ENCODE peak calls at places on chromosomes 16 and 17, in ten cellular contexts. J is posterior vena cava; X is mucosa of descending colon; D is endothelial cell; S is GM12891; M is progenitor cell of endocrine pancreas; N is stimulated activated CD4-positive, alpha-beta T cell treated with anti-CD3 and anti-CD28 coated beads, Interleukin-2, amount 100 ng/mL, for 48 hours; B is endothelial cell of umbilical vein; A is glutamatergic neuron; Q is GM10248. C is an unnamed sample.

GRCh38 chr16:65117701-65118448 is 4.0 kb downstream of the CDH11 start:
- DNase-seq in J (peak; percentile 81), X (no peak), D (peak; percentile 71), S (no peak), M (peak; percentile 58), N (peak; percentile 12), B (peak; percentile 87), A (peak; percentile 76), Q (peak; percentile 42), C (peak; percentile 43)

GRCh38 chr17:45063198-45063597 is 2.1 kb downstream of the NMT1 start:
- DNase-seq in J (no peak), X (no peak), D (no peak), S (no peak), M (no peak), N (no peak), B (no peak), A (no peak), Q (no peak), C (no peak)

GRCh38 chr17:48610282-48611211 is at the start of gene HOXB7:
- DNase-seq in J (peak; percentile 94), X (peak; percentile 86), D (peak; percentile 67), S (no peak), M (no peak), N (peak; percentile 69), B (peak; percentile 79), A (peak; percentile 72), Q (peak; percentile 81), C (peak; percentile 45)

GRCh38 chr17:78107457-78107856 is 21.1 kb downstream of the TMC6 start:
- DNase-seq in J (peak; percentile 76), X (no peak), D (no peak), S (no peak), M (no peak), N (no peak), B (no peak), A (no peak), Q (no peak), C (no peak)

GRCh38 chr17:40522250-40522960 is 21.0 kb upstream of the TNS4 start:
- DNase-seq in J (peak; percentile 17), X (no peak), D (no peak), S (no peak), M (no peak), N (no peak), B (no peak), A (no peak), Q (no peak), C (no peak)

GRCh38 chr16:20803192-20803560 is 3.1 kb downstream of the ERI2 start:
- DNase-seq in J (no peak), X (no peak), D (no peak), S (no peak), M (no peak), N (no peak), B (peak; percentile 15), A (no peak), Q (no peak), C (no peak)

GRCh38 chr16:85912271-85912974 is 13.5 kb downstream of the IRF8 start:
- DNase-seq in J (peak; percentile 68), X (no peak), D (no peak), S (no peak), M (no peak), N (no peak), B (no peak), A (no peak), Q (no peak), C (no peak)

GRCh38 chr16:82302007-82302733 is 132.1 kb upstream of the MPHOSPH6 start:
- DNase-seq in J (no peak), X (no peak), D (no peak), S (no peak), M (no peak), N (no peak), B (no peak), A (no peak), Q (no peak), C (no peak)

GRCh38 chr17:17721140-17721668 is 39.9 kb downstream of the RAI1 start:
- DNase-seq in J (no peak), X (no peak), D (no peak), S (no peak), M (no peak), N (no peak), B (no peak), A (no peak), Q (no peak), C (no peak)

GRCh38 chr16:22425036-22425801 is 50.8 kb upstream of the CDR2 start:
- DNase-seq in J (peak; percentile 83), X (no peak), D (no peak), S (no peak), M (no peak), N (no peak), B (no peak), A (no peak), Q (no peak), C (no peak)

GRCh38 chr16:67579686-67580085 is 17.4 kb downstream of the CTCF start:
- DNase-seq in J (no peak), X (no peak), D (no peak), S (no peak), M (no peak), N (no peak), B (no peak), A (no peak), Q (no peak), C (no peak)

GRCh38 chr16:57537596-57538234 is 1.3 kb upstream of the CCDC102A start:
- DNase-seq in J (peak; percentile 58), X (peak; percentile 15), D (no peak), S (no peak), M (no peak), N (no peak), B (no peak), A (no peak), Q (peak; percentile 30), C (no peak)

GRCh38 chr16:88731699-88732098 is 25.4 kb downstream of the CTU2 start:
- DNase-seq in J (no peak), X (no peak), D (no peak), S (no peak), M (no peak), N (no peak), B (no peak), A (peak; percentile 62), Q (no peak), C (no peak)

GRCh38 chr16:23692190-23692837 is 13.6 kb downstream of the PLK1 start:
- DNase-seq in J (no peak), X (no peak), D (no peak), S (no peak), M (no peak), N (no peak), B (no peak), A (no peak), Q (no peak), C (no peak)

GRCh38 chr16:20628213-20628612 is 52.0 kb upstream of the ACSM2B start:
- DNase-seq in J (no peak), X (no peak), D (no peak), S (no peak), M (no peak), N (no peak), B (no peak), A (no peak), Q (no peak), C (no peak)

GRCh38 chr16:84427553-84427952 is 59.2 kb downstream of the ATP2C2 start:
- DNase-seq in J (no peak), X (no peak), D (no peak), S (no peak), M (no peak), N (no peak), B (no peak), A (no peak), Q (no peak), C (no peak)

GRCh38 chr16:87435399-87436224 is 43.5 kb downstream of the MAP1LC3B start:
- DNase-seq in J (peak; percentile 74), X (no peak), D (no peak), S (no peak), M (no peak), N (no peak), B (peak; percentile 95), A (no peak), Q (no peak), C (no peak)

GRCh38 chr16:57541754-57542435 is 548 bp upstream of the ADGRG5 start:
- DNase-seq in J (peak; percentile 40), X (peak; percentile 26), D (no peak), S (no peak), M (no peak), N (no peak), B (no peak), A (no peak), Q (no peak), C (no peak)

GRCh38 chr17:79834575-79835469 is 4.4 kb downstream of the CBX4 start:
- DNase-seq in J (no peak), X (no peak), D (peak; percentile 69), S (no peak), M (no peak), N (peak; percentile 60), B (no peak), A (peak; percentile 71), Q (no peak), C (no peak)

GRCh38 chr17:79506955-79507354 is 103.9 kb downstream of the RBFOX3 start:
- DNase-seq in J (no peak), X (no peak), D (no peak), S (no peak), M (no peak), N (no peak), B (no peak), A (no peak), Q (no peak), C (no peak)

GRCh38 chr17:79923974-79924638 is 84.9 kb upstream of the CBX4 start:
- DNase-seq in J (no peak), X (peak; percentile 80), D (peak; percentile 95), S (no peak), M (peak; percentile 60), N (peak; percentile 58), B (peak; percentile 28), A (peak; percentile 86), Q (peak; percentile 50), C (peak; percentile 70)

GRCh38 chr16:1167276-1168107 is 14.6 kb downstream of the CACNA1H start:
- DNase-seq in J (no peak), X (no peak), D (no peak), S (no peak), M (no peak), N (no peak), B (no peak), A (peak; percentile 75), Q (no peak), C (no peak)

GRCh38 chr16:25905810-25906209 is 214.1 kb downstream of the HS3ST4 start:
- DNase-seq in J (no peak), X (no peak), D (no peak), S (no peak), M (no peak), N (no peak), B (no peak), A (no peak), Q (no peak), C (no peak)

GRCh38 chr17:32873114-32873513 is 3.8 kb downstream of the MYO1D start:
- DNase-seq in J (no peak), X (no peak), D (no peak), S (no peak), M (no peak), N (no peak), B (no peak), A (no peak), Q (no peak), C (no peak)

GRCh38 chr16:51820176-51820575 is 669.1 kb upstream of the SALL1 start:
- DNase-seq in J (no peak), X (no peak), D (no peak), S (no peak), M (no peak), N (no peak), B (no peak), A (no peak), Q (no peak), C (no peak)

GRCh38 chr17:50048146-50048720 is 7.7 kb upstream of the ITGA3 start:
- DNase-seq in J (peak; percentile 51), X (peak; percentile 27), D (no peak), S (no peak), M (no peak), N (no peak), B (no peak), A (no peak), Q (no peak), C (no peak)

GRCh38 chr16:12589676-12590075 is 214.0 kb downstream of the CPPED1 start:
- DNase-seq in J (peak; percentile 16), X (no peak), D (no peak), S (no peak), M (no peak), N (no peak), B (no peak), A (no peak), Q (no peak), C (no peak)

GRCh38 chr16:86761117-86761971 is 183.0 kb downstream of the FOXL1 start:
- DNase-seq in J (peak; percentile 88), X (no peak), D (peak; percentile 79), S (peak; percentile 51), M (peak; percentile 61), N (peak; percentile 42), B (peak; percentile 72), A (peak; percentile 86), Q (peak; percentile 70), C (peak; percentile 36)

C was measured in stomach.